ENCODE peak calls at places on chromosome 14, in eight cellular contexts. C is NCI-H2081; O is left ventricle myocardium inferior; A is KBM-7; X is CD4-positive, alpha-beta T cell; R is effector memory CD8-positive, alpha-beta T cell; M is progenitor cell of endocrine pancreas; S is GM04504. Q is an unnamed sample.

GRCh38 chr14:70888681-70889175 is 18.5 kb upstream of the PCNX1 start:
- DNase-seq in C (no peak), O (no peak), A (no peak), X (no peak), R (peak; percentile 28), M (no peak), S (no peak), Q (no peak)

GRCh38 chr14:93655078-93655750 is 133.1 kb downstream of the PRIMA1 start:
- DNase-seq in C (peak; percentile 58), O (no peak), A (peak; percentile 68), X (no peak), R (no peak), M (peak; percentile 31), S (peak; percentile 4), Q (peak; percentile 59)

GRCh38 chr14:101810897-101811620 is 49.5 kb downstream of the PPP2R5C start:
- DNase-seq in C (no peak), O (no peak), A (no peak), X (no peak), R (no peak), M (no peak), S (no peak), Q (peak; percentile 44)

GRCh38 chr14:69043598-69044267 is 64.6 kb upstream of the ACTN1 start:
- DNase-seq in C (no peak), O (no peak), A (peak; percentile 42), X (no peak), R (no peak), M (no peak), S (no peak), Q (no peak)

GRCh38 chr14:93114713-93115068 is 1.0 kb downstream of the ITPK1 start:
- DNase-seq in C (no peak), O (peak; percentile 32), A (no peak), X (no peak), R (peak; percentile 11), M (peak; percentile 22), S (no peak), Q (no peak)

GRCh38 chr14:35331605-35332516 is 39.7 kb downstream of the PSMA6 start:
- DNase-seq in C (no peak), O (no peak), A (peak; percentile 57), X (no peak), R (no peak), M (no peak), S (no peak), Q (no peak)

GRCh38 chr14:87874676-87875075 is 118.3 kb downstream of the GALC start:
- DNase-seq in C (no peak), O (no peak), A (no peak), X (no peak), R (no peak), M (no peak), S (no peak), Q (no peak)

GRCh38 chr14:100673085-100673806 is 53.4 kb upstream of the DLK1 start:
- DNase-seq in C (peak; percentile 99), O (no peak), A (no peak), X (no peak), R (no peak), M (peak; percentile 63), S (no peak), Q (no peak)

GRCh38 chr14:75968461-75968860 is 13.3 kb downstream of the TGFB3 start:
- DNase-seq in C (no peak), O (no peak), A (no peak), X (no peak), R (no peak), M (no peak), S (no peak), Q (no peak)

GRCh38 chr14:55702501-55702900 is 122.5 kb downstream of the KTN1 start:
- DNase-seq in C (no peak), O (no peak), A (no peak), X (no peak), R (no peak), M (no peak), S (no peak), Q (no peak)

GRCh38 chr14:101009531-101009930 is 106.0 kb upstream of the RTL1 start:
- DNase-seq in C (no peak), O (no peak), A (no peak), X (no peak), R (no peak), M (no peak), S (no peak), Q (no peak)

GRCh38 chr14:105015242-105015641 is 5.6 kb downstream of the CDCA4 start:
- DNase-seq in C (no peak), O (no peak), A (peak; percentile 68), X (no peak), R (no peak), M (no peak), S (no peak), Q (no peak)

GRCh38 chr14:56208520-56208919 is 90.3 kb downstream of the PELI2 start:
- DNase-seq in C (no peak), O (no peak), A (no peak), X (no peak), R (no peak), M (no peak), S (no peak), Q (no peak)